ENCODE peak calls at places on chromosomes 7 and 10, in eight cellular contexts. I is IMR-90, J is K562, C is suprapubic skin, Z is gastrocnemius medialis, V is adrenal gland, N is tibial nerve, S is prostate gland. K is an unnamed sample.
A peak's percentile ranks its signal among the peaks of the same experiment; 100 is the strongest.

GRCh38 chr10:84194424-84195043 is at the start of gene CDHR1:
- DNase-seq in I (no peak), J (peak; percentile 90), C (peak; percentile 62), Z (no peak), V (no peak), N (no peak), S (no peak), K (no peak)

GRCh38 chr7:27901028-27901760 is 161.2 kb downstream of the TAX1BP1 start:
- DNase-seq in I (peak; percentile 68), J (no peak), C (no peak), Z (no peak), V (no peak), N (no peak), S (no peak), K (no peak)

GRCh38 chr10:17232276-17232987 is 4.4 kb downstream of the VIM start:
- DNase-seq in I (peak; percentile 34), J (no peak), C (no peak), Z (no peak), V (no peak), N (no peak), S (no peak), K (no peak)

GRCh38 chr7:28729276-28729675 is 228.9 kb downstream of the TRIL start:
- DNase-seq in I (no peak), J (no peak), C (no peak), Z (no peak), V (no peak), N (no peak), S (no peak), K (no peak)

GRCh38 chr10:106938448-106939014 is 226.0 kb downstream of the SORCS1 start:
- DNase-seq in I (no peak), J (no peak), C (no peak), Z (no peak), V (peak; percentile 77), N (no peak), S (no peak), K (no peak)

GRCh38 chr10:34565934-34566333 is 249.2 kb downstream of the PARD3 start:
- DNase-seq in I (peak; percentile 25), J (no peak), C (no peak), Z (no peak), V (no peak), N (no peak), S (no peak), K (no peak)

GRCh38 chr7:115015619-115016018 is 93.7 kb downstream of the MDFIC start:
- DNase-seq in I (peak; percentile 97), J (no peak), C (no peak), Z (no peak), V (no peak), N (no peak), S (no peak), K (no peak)

GRCh38 chr7:42972703-42973500 is 40.7 kb downstream of the MRPL32 start:
- DNase-seq in I (peak; percentile 75), J (peak; percentile 55), C (peak; percentile 73), Z (no peak), V (peak; percentile 93), N (peak; percentile 15), S (no peak), K (no peak)

GRCh38 chr7:91280604-91281003 is 16.4 kb downstream of the FZD1 start:
- DNase-seq in I (peak; percentile 5), J (no peak), C (no peak), Z (no peak), V (no peak), N (no peak), S (no peak), K (no peak)

GRCh38 chr10:553233-553632 is 136.2 kb downstream of the DIP2C start:
- DNase-seq in I (no peak), J (no peak), C (no peak), Z (no peak), V (no peak), N (no peak), S (no peak), K (no peak)

GRCh38 chr7:1936531-1937251 is 266.6 kb downstream of the ELFN1 start:
- DNase-seq in I (no peak), J (no peak), C (no peak), Z (no peak), V (no peak), N (no peak), S (no peak), K (no peak)

GRCh38 chr10:4050061-4050460 is 265.1 kb upstream of the KLF6 start:
- DNase-seq in I (no peak), J (no peak), C (no peak), Z (no peak), V (no peak), N (no peak), S (no peak), K (no peak)

GRCh38 chr10:4243651-4244050 is 458.6 kb upstream of the KLF6 start:
- DNase-seq in I (peak; percentile 100), J (no peak), C (no peak), Z (peak; percentile 45), V (no peak), N (no peak), S (no peak), K (no peak)

DNA sequence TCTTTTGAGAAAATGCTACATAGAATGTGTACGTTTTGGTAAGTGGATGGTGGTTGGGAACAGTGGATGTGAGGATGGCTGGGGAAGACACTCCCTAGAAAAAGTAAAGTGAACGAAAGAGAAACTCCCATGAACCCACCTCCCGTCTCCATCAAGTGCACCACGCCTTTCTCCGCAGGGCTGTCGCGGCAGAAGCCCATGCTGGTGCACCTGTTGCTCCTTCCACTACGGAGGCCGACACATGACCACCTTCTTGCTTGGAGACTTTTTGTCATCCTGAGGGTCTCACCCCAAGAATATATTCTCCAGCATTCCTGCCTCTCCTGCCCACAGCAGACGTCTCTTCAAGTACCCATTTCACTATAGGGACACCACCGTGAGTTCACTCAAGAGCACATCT is 630.4 kb upstream of the PFKP start:
- DNase-seq in I (no peak), J (no peak), C (no peak), Z (no peak), V (no peak), N (no peak), S (no peak), K (no peak)
- TF ChIP-seq POLR2A in I (no peak), J (no peak), C (no peak), Z (no peak), V (no peak), N (no peak), S (no peak), K (no peak)

GRCh38 chr10:70564901-70565351 is 37.6 kb downstream of the PRF1 start:
- DNase-seq in I (no peak), J (no peak), C (peak; percentile 9), Z (no peak), V (no peak), N (no peak), S (no peak), K (no peak)
- TF ChIP-seq CTCF in I (no peak), J (peak; percentile 30), C (no peak), Z (no peak), V (no peak), N (no peak), S (no peak), K (no peak)

GRCh38 chr10:42112331-42113157 is 525.8 kb downstream of the ZNF33B start:
- DNase-seq in I (no peak), J (no peak), C (peak; percentile 32), Z (no peak), V (no peak), N (no peak), S (no peak), K (no peak)

GRCh38 chr10:42111076-42111475 is 527.3 kb downstream of the ZNF33B start:
- DNase-seq in I (no peak), J (no peak), C (no peak), Z (no peak), V (no peak), N (no peak), S (no peak), K (no peak)

GRCh38 chr10:42111661-42112330 is 526.6 kb downstream of the ZNF33B start:
- DNase-seq in I (no peak), J (peak; percentile 1), C (no peak), Z (no peak), V (no peak), N (no peak), S (no peak), K (no peak)

DNA sequence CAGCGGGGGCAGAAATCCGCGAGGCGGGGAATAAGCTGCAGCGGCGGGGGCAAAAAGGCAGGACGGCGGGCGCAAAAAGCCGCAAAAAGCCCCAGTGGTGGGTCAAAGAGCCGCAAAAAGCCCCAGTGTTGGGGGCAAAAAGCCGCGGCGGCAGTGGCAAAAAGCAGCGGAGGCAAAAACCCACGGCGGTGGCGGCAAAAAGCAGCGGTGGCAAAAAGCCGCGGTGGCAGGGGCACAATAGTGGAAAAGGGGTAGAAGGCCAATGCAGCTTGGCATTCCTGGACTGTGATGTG is 525.3 kb downstream of the ZNF33B start:
- DNase-seq in I (no peak), J (no peak), C (no peak), Z (no peak), V (no peak), N (no peak), S (no peak), K (no peak)
- H3K9me3 ChIP-seq in I (peaks cover 9% of the 10 kb centered on the region), J (no peaks in the 10 kb centered on the region), C (peaks cover 25% of the 10 kb centered on the region), Z (no peaks in the 10 kb centered on the region), V (no peaks in the 10 kb centered on the region), N (no peaks in the 10 kb centered on the region), S (no peaks in the 10 kb centered on the region), K (no peaks in the 10 kb centered on the region)

DNA sequence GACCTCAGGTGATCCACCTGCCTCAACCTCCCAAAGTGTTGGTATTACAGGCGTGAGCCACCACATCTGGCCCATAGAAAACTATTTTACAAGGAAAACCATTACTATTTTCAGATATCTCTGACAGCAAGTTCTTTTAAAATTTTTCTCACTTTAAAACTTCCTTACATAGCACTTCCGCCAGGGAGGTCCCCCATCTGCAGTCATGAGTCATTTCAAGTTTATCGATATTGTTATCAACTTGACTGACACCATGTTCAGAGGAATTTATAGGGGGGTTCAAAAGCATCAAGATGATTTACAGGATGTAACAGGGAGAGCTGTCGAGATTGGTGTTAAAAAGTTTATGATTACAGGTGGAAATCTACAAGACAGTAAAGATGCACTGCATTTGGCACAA is 88.8 kb downstream of the NRBF2 start:
- DNase-seq in I (no peak), J (no peak), C (no peak), Z (no peak), V (no peak), N (no peak), S (no peak), K (no peak)
- TF ChIP-seq POLR2A in I (no peak), J (no peak), C (no peak), Z (no peak), V (no peak), N (no peak), S (no peak), K (no peak)

GRCh38 chr7:80453699-80454340 is 58.0 kb downstream of the GNAT3 start:
- DNase-seq in I (peak; percentile 56), J (no peak), C (no peak), Z (no peak), V (no peak), N (no peak), S (no peak), K (no peak)
- TF ChIP-seq CTCF in I (peak; percentile 59), J (peak; percentile 29), C (peak; percentile 22), Z (no peak), V (peak; percentile 56), N (peak; percentile 24), S (peak; percentile 26), K (peak; percentile 60)

GRCh38 chr10:37774351-37774750 is 83.1 kb downstream of the ZNF248 start:
- DNase-seq in I (no peak), J (no peak), C (no peak), Z (no peak), V (no peak), N (no peak), S (no peak), K (no peak)
- H3K9me3 ChIP-seq in I (peaks cover 6% of the 10 kb centered on the region), J (no peaks in the 10 kb centered on the region), C (peaks cover 5% of the 10 kb centered on the region), Z (no peaks in the 10 kb centered on the region), V (no peaks in the 10 kb centered on the region), N (no peaks in the 10 kb centered on the region), S (no peaks in the 10 kb centered on the region), K (no peaks in the 10 kb centered on the region)